ENCODE peak calls at places on chromosomes 12 and 14, in four cellular contexts. C, Z, I and H are unnamed samples.

GRCh38 chr12:11486623-11487444 is 91.5 kb upstream of the PRB2 start:
- DNase-seq in C (peak; percentile 61), Z (peak; percentile 82), I (peak; percentile 83), H (peak; percentile 92)

GRCh38 chr14:72962829-72963312 is 36.6 kb downstream of the DCAF4 start:
- DNase-seq in C (no peak), Z (peak; percentile 7), I (no peak), H (no peak)

GRCh38 chr14:106792543-106792942 is 1266.2 kb downstream of the TMEM121 start:
- DNase-seq in C (no peak), Z (no peak), I (no peak), H (no peak)

GRCh38 chr12:79690606-79691298 is at the start of gene PAWR:
- DNase-seq in C (no peak), Z (peak; percentile 88), I (no peak), H (peak; percentile 93)

GRCh38 chr12:27973487-27973890 is 956 bp upstream of the PTHLH start:
- DNase-seq in C (no peak), Z (no peak), I (no peak), H (no peak)

GRCh38 chr14:83994020-83994419 is 1535.9 kb upstream of the FLRT2 start:
- DNase-seq in C (no peak), Z (no peak), I (no peak), H (no peak)

GRCh38 chr14:105912641-105913180 is 386.3 kb downstream of the TMEM121 start:
- DNase-seq in C (no peak), Z (no peak), I (no peak), H (no peak)

GRCh38 chr14:52219488-52220084 is 47.9 kb upstream of the PTGDR start:
- DNase-seq in C (no peak), Z (no peak), I (no peak), H (no peak)

GRCh38 chr12:48680861-48681260 is 1.2 kb downstream of the KANSL2 start:
- DNase-seq in C (no peak), Z (no peak), I (no peak), H (no peak)

GRCh38 chr12:98127336-98127679 is 388.1 kb upstream of the TMPO start:
- DNase-seq in C (no peak), Z (peak; percentile 6), I (no peak), H (no peak)

GRCh38 chr12:12039897-12040296 is 30.8 kb upstream of the BCL2L14 start:
- DNase-seq in C (no peak), Z (peak; percentile 91), I (no peak), H (peak; percentile 54)

GRCh38 chr14:35414365-35414764 is 9.8 kb upstream of the NFKBIA start:
- DNase-seq in C (no peak), Z (no peak), I (no peak), H (no peak)

GRCh38 chr14:74333909-74334308 is 14.4 kb upstream of the VRTN start:
- DNase-seq in C (no peak), Z (no peak), I (no peak), H (no peak)

GRCh38 chr14:34110531-34110930 is 159.7 kb upstream of the EGLN3 start:
- DNase-seq in C (no peak), Z (no peak), I (no peak), H (no peak)

GRCh38 chr12:111410229-111411186 is 4.8 kb downstream of the SH2B3 start:
- DNase-seq in C (no peak), Z (no peak), I (no peak), H (no peak)

GRCh38 chr12:54421175-54421872 is 2.3 kb upstream of the ITGA5 start:
- DNase-seq in C (no peak), Z (no peak), I (no peak), H (no peak)

GRCh38 chr12:80268924-80269749 is 169.8 kb downstream of the OTOGL start:
- DNase-seq in C (no peak), Z (no peak), I (no peak), H (no peak)

GRCh38 chr12:26749781-26750180 is 83.2 kb downstream of the ITPR2 start:
- DNase-seq in C (no peak), Z (no peak), I (no peak), H (no peak)

GRCh38 chr12:10554971-10555481 is 49.3 kb downstream of the EIF2S3B start:
- DNase-seq in C (no peak), Z (no peak), I (no peak), H (no peak)

GRCh38 chr12:53468286-53468685 is 16.4 kb downstream of the PCBP2 start:
- DNase-seq in C (no peak), Z (no peak), I (no peak), H (no peak)